ENCODE peak calls at places on chromosomes 11 and 22, in seven cellular contexts. One of them, this sample, is unnamed.

GRCh38 chr22:41360126-41360525 is 21.6 kb upstream of the TEF start:
- DNase-seq in sigmoid colon: no peak
- DNase-seq in AG04450: no peak
- DNase-seq in upper lobe of right lung: no peak
- DNase-seq in fibroblast of pulmonary artery: no peak
- DNase-seq in fibroblast of lung: no peak
- DNase-seq in thyroid gland: peak
- DNase-seq in this sample: no peak

GRCh38 chr11:122100222-122101080 is 15.6 kb downstream of the BLID start:
- DNase-seq in sigmoid colon: peak
- DNase-seq in AG04450: peak
- DNase-seq in upper lobe of right lung: peak
- DNase-seq in fibroblast of pulmonary artery: peak
- DNase-seq in fibroblast of lung: peak
- DNase-seq in thyroid gland: peak
- DNase-seq in this sample: peak

GRCh38 chr11:75140269-75141138 is 10.4 kb upstream of the SLCO2B1 start:
- DNase-seq in sigmoid colon: no peak
- DNase-seq in AG04450: no peak
- DNase-seq in upper lobe of right lung: peak
- DNase-seq in fibroblast of pulmonary artery: peak
- DNase-seq in fibroblast of lung: peak
- DNase-seq in thyroid gland: peak
- DNase-seq in this sample: peak

GRCh38 chr22:39908737-39909136 is 7.9 kb downstream of the GRAP2 start:
- DNase-seq in sigmoid colon: no peak
- DNase-seq in AG04450: no peak
- DNase-seq in upper lobe of right lung: no peak
- DNase-seq in fibroblast of pulmonary artery: no peak
- DNase-seq in fibroblast of lung: no peak
- DNase-seq in thyroid gland: peak
- DNase-seq in this sample: peak

GRCh38 chr11:108538502-108538901 is 40.3 kb upstream of the POGLUT3 start:
- DNase-seq in sigmoid colon: no peak
- DNase-seq in AG04450: no peak
- DNase-seq in upper lobe of right lung: no peak
- DNase-seq in fibroblast of pulmonary artery: no peak
- DNase-seq in fibroblast of lung: no peak
- DNase-seq in thyroid gland: no peak
- DNase-seq in this sample: no peak

GRCh38 chr11:106708348-106708747 is 309.9 kb downstream of the GUCY1A2 start:
- DNase-seq in sigmoid colon: no peak
- DNase-seq in AG04450: no peak
- DNase-seq in upper lobe of right lung: no peak
- DNase-seq in fibroblast of pulmonary artery: no peak
- DNase-seq in fibroblast of lung: no peak
- DNase-seq in thyroid gland: no peak
- DNase-seq in this sample: no peak

GRCh38 chr11:119016216-119017009 is 1.7 kb downstream of the RPS25 start:
- DNase-seq in sigmoid colon: no peak
- DNase-seq in AG04450: no peak
- DNase-seq in upper lobe of right lung: no peak
- DNase-seq in fibroblast of pulmonary artery: no peak
- DNase-seq in fibroblast of lung: no peak
- DNase-seq in thyroid gland: no peak
- DNase-seq in this sample: no peak

GRCh38 chr11:116576523-116576922 is 196.3 kb downstream of the BUD13 start:
- DNase-seq in sigmoid colon: no peak
- DNase-seq in AG04450: no peak
- DNase-seq in upper lobe of right lung: no peak
- DNase-seq in fibroblast of pulmonary artery: no peak
- DNase-seq in fibroblast of lung: no peak
- DNase-seq in thyroid gland: no peak
- DNase-seq in this sample: peak

GRCh38 chr11:1028616-1029015 is 7.9 kb downstream of the MUC6 start:
- DNase-seq in sigmoid colon: no peak
- DNase-seq in AG04450: no peak
- DNase-seq in upper lobe of right lung: no peak
- DNase-seq in fibroblast of pulmonary artery: no peak
- DNase-seq in fibroblast of lung: no peak
- DNase-seq in thyroid gland: no peak
- DNase-seq in this sample: no peak

GRCh38 chr11:102318469-102318868 is 1.2 kb downstream of the BIRC3 start:
- DNase-seq in sigmoid colon: no peak
- DNase-seq in AG04450: no peak
- DNase-seq in upper lobe of right lung: no peak
- DNase-seq in fibroblast of pulmonary artery: no peak
- DNase-seq in fibroblast of lung: no peak
- DNase-seq in thyroid gland: no peak
- DNase-seq in this sample: peak

GRCh38 chr22:20236052-20236717 is 31.9 kb downstream of the RTN4R start:
- DNase-seq in sigmoid colon: no peak
- DNase-seq in AG04450: no peak
- DNase-seq in upper lobe of right lung: no peak
- DNase-seq in fibroblast of pulmonary artery: no peak
- DNase-seq in fibroblast of lung: no peak
- DNase-seq in thyroid gland: no peak
- DNase-seq in this sample: no peak

GRCh38 chr11:15724611-15725010 is 609.9 kb downstream of the INSC start:
- DNase-seq in sigmoid colon: no peak
- DNase-seq in AG04450: no peak
- DNase-seq in upper lobe of right lung: no peak
- DNase-seq in fibroblast of pulmonary artery: no peak
- DNase-seq in fibroblast of lung: no peak
- DNase-seq in thyroid gland: no peak
- DNase-seq in this sample: no peak

GRCh38 chr11:47271328-47271727 is 1.4 kb downstream of the MADD start:
- DNase-seq in sigmoid colon: no peak
- DNase-seq in AG04450: no peak
- DNase-seq in upper lobe of right lung: no peak
- DNase-seq in fibroblast of pulmonary artery: no peak
- DNase-seq in fibroblast of lung: no peak
- DNase-seq in thyroid gland: no peak
- DNase-seq in this sample: no peak

GRCh38 chr11:25860677-25861445 is 471.1 kb upstream of the ANO3 start:
- DNase-seq in sigmoid colon: no peak
- DNase-seq in AG04450: peak
- DNase-seq in upper lobe of right lung: no peak
- DNase-seq in fibroblast of pulmonary artery: peak
- DNase-seq in fibroblast of lung: peak
- DNase-seq in thyroid gland: no peak
- DNase-seq in this sample: peak

GRCh38 chr11:113189909-113190667 is 124.3 kb upstream of the TTC12 start:
- DNase-seq in sigmoid colon: no peak
- DNase-seq in AG04450: no peak
- DNase-seq in upper lobe of right lung: no peak
- DNase-seq in fibroblast of pulmonary artery: peak
- DNase-seq in fibroblast of lung: peak
- DNase-seq in thyroid gland: no peak
- DNase-seq in this sample: peak

GRCh38 chr22:33391298-33391697 is 333.1 kb upstream of the SYN3 start:
- DNase-seq in sigmoid colon: no peak
- DNase-seq in AG04450: no peak
- DNase-seq in upper lobe of right lung: no peak
- DNase-seq in fibroblast of pulmonary artery: no peak
- DNase-seq in fibroblast of lung: no peak
- DNase-seq in thyroid gland: no peak
- DNase-seq in this sample: no peak

GRCh38 chr22:37054078-37054440 is 2.5 kb downstream of the KCTD17 start:
- DNase-seq in sigmoid colon: no peak
- DNase-seq in AG04450: no peak
- DNase-seq in upper lobe of right lung: no peak
- DNase-seq in fibroblast of pulmonary artery: no peak
- DNase-seq in fibroblast of lung: no peak
- DNase-seq in thyroid gland: no peak
- DNase-seq in this sample: no peak

GRCh38 chr22:23651676-23652075 is 19.6 kb upstream of the DRICH1 start:
- DNase-seq in sigmoid colon: peak
- DNase-seq in AG04450: no peak
- DNase-seq in upper lobe of right lung: no peak
- DNase-seq in fibroblast of pulmonary artery: no peak
- DNase-seq in fibroblast of lung: no peak
- DNase-seq in thyroid gland: no peak
- DNase-seq in this sample: no peak

GRCh38 chr11:80173487-80174136 is 732.8 kb upstream of the TENM4 start:
- DNase-seq in sigmoid colon: no peak
- DNase-seq in AG04450: no peak
- DNase-seq in upper lobe of right lung: no peak
- DNase-seq in fibroblast of pulmonary artery: no peak
- DNase-seq in fibroblast of lung: no peak
- DNase-seq in thyroid gland: peak
- DNase-seq in this sample: no peak

GRCh38 chr11:114353448-114353847 is 46.9 kb downstream of the C11orf71 start:
- DNase-seq in sigmoid colon: no peak
- DNase-seq in AG04450: no peak
- DNase-seq in upper lobe of right lung: no peak
- DNase-seq in fibroblast of pulmonary artery: no peak
- DNase-seq in fibroblast of lung: no peak
- DNase-seq in thyroid gland: no peak
- DNase-seq in this sample: no peak

GRCh38 chr11:61917043-61917356 is 366 bp downstream of the RAB3IL1 start:
- DNase-seq in sigmoid colon: peak
- DNase-seq in AG04450: no peak
- DNase-seq in upper lobe of right lung: no peak
- DNase-seq in fibroblast of pulmonary artery: no peak
- DNase-seq in fibroblast of lung: no peak
- DNase-seq in thyroid gland: no peak
- DNase-seq in this sample: no peak

DNA sequence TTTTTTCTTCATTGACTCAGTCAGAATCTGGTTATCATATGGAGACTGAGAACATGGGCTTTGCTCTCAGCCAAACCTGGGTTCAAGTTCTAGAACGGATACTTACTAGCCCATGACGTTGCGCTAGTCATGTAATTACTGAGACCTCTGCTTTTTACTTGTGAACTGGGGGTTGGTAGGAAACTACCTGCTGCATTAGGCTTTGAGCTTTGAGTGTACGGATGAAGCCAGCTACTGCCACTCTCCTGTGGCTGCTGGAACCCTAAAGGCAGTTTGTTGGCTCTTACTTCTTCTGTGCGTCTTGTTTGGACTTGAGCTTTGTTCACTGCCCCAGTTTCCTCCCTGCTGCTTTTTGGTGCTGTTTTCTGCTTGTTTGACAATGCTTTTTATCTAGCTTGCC is 18.1 kb downstream of the PPP6R2 start:
- DNase-seq in sigmoid colon: no peak
- DNase-seq in AG04450: no peak
- DNase-seq in upper lobe of right lung: no peak
- DNase-seq in fibroblast of pulmonary artery: no peak
- DNase-seq in fibroblast of lung: no peak
- DNase-seq in thyroid gland: no peak
- DNase-seq in this sample: no peak
- H3K4me3 ChIP-seq in sigmoid colon: no peak
- H3K4me3 ChIP-seq in AG04450: no peak
- H3K4me3 ChIP-seq in upper lobe of right lung: no peak
- H3K4me3 ChIP-seq in fibroblast of pulmonary artery: no peak
- H3K4me3 ChIP-seq in fibroblast of lung: no peak
- H3K4me3 ChIP-seq in thyroid gland: no peak
- H3K4me3 ChIP-seq in this sample: no peak

GRCh38 chr22:46076651-46077339 is 73.5 kb upstream of the PPARA start:
- DNase-seq in sigmoid colon: peak
- DNase-seq in AG04450: no peak
- DNase-seq in upper lobe of right lung: peak
- DNase-seq in fibroblast of pulmonary artery: peak
- DNase-seq in fibroblast of lung: peak
- DNase-seq in thyroid gland: no peak
- DNase-seq in this sample: peak
- H3K4me3 ChIP-seq in sigmoid colon: peak
- H3K4me3 ChIP-seq in AG04450: peak
- H3K4me3 ChIP-seq in upper lobe of right lung: peak
- H3K4me3 ChIP-seq in fibroblast of pulmonary artery: peak
- H3K4me3 ChIP-seq in fibroblast of lung: peak
- H3K4me3 ChIP-seq in thyroid gland: peak
- H3K4me3 ChIP-seq in this sample: peak

GRCh38 chr11:68125164-68125563 is 4.0 kb upstream of the CHKA start:
- DNase-seq in sigmoid colon: no peak
- DNase-seq in AG04450: no peak
- DNase-seq in upper lobe of right lung: no peak
- DNase-seq in fibroblast of pulmonary artery: no peak
- DNase-seq in fibroblast of lung: no peak
- DNase-seq in thyroid gland: no peak
- DNase-seq in this sample: no peak

GRCh38 chr11:68122936-68123539 is 1.9 kb upstream of the CHKA start:
- DNase-seq in sigmoid colon: no peak
- DNase-seq in AG04450: no peak
- DNase-seq in upper lobe of right lung: peak
- DNase-seq in fibroblast of pulmonary artery: no peak
- DNase-seq in fibroblast of lung: no peak
- DNase-seq in thyroid gland: peak
- DNase-seq in this sample: no peak

GRCh38 chr11:68127791-68128681 is 6.8 kb upstream of the CHKA start:
- DNase-seq in sigmoid colon: peak
- DNase-seq in AG04450: peak
- DNase-seq in upper lobe of right lung: peak
- DNase-seq in fibroblast of pulmonary artery: peak
- DNase-seq in fibroblast of lung: peak
- DNase-seq in thyroid gland: peak
- DNase-seq in this sample: peak

GRCh38 chr11:68130121-68130520 is 8.9 kb upstream of the CHKA start:
- DNase-seq in sigmoid colon: no peak
- DNase-seq in AG04450: no peak
- DNase-seq in upper lobe of right lung: no peak
- DNase-seq in fibroblast of pulmonary artery: no peak
- DNase-seq in fibroblast of lung: no peak
- DNase-seq in thyroid gland: no peak
- DNase-seq in this sample: no peak

GRCh38 chr11:68128682-68129327 is 7.6 kb upstream of the CHKA start:
- DNase-seq in sigmoid colon: peak
- DNase-seq in AG04450: peak
- DNase-seq in upper lobe of right lung: peak
- DNase-seq in fibroblast of pulmonary artery: peak
- DNase-seq in fibroblast of lung: peak
- DNase-seq in thyroid gland: peak
- DNase-seq in this sample: peak
- H3K4me3 ChIP-seq in sigmoid colon: peak
- H3K4me3 ChIP-seq in AG04450: peak
- H3K4me3 ChIP-seq in upper lobe of right lung: peak
- H3K4me3 ChIP-seq in fibroblast of pulmonary artery: peak
- H3K4me3 ChIP-seq in fibroblast of lung: peak
- H3K4me3 ChIP-seq in thyroid gland: peak
- H3K4me3 ChIP-seq in this sample: peak

DNA sequence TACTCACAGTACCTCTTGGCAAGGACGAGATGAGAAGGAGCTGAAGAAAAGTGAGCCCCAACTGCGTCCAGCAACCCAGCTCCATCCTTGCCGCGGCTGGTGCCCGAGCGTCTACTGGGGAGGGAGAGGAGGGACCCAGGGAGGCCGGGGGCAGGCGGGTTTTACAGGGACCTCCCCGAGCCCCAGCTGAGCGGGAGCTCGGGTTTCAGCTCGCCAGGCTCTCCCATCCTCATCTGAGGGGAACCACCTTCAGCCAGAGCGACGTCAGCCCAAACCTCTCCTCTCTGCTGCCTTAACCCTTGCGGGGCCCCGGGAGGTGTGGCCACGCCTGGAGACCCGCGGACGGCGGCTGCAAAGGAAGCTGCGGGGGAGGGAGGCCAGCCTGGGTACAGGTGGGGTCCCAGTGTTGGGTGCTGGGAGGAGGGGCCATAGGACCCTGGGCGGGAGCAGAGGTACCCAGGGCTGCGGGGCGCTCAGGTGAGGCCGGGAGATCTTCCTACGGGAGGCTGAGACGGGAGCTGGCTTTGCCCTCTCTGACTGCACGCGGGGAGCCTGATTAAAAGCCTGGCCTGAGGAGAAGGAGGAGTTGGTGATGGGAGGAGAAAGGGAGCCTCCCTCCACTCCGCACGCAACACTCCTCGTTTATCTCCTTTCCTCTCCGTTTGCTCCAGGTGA is at the start of gene PAMR1:
- DNase-seq in sigmoid colon: peak
- DNase-seq in AG04450: peak
- DNase-seq in upper lobe of right lung: peak
- DNase-seq in fibroblast of pulmonary artery: peak
- DNase-seq in fibroblast of lung: peak
- DNase-seq in thyroid gland: peak
- DNase-seq in this sample: peak
- H3K4me3 ChIP-seq in sigmoid colon: peak
- H3K4me3 ChIP-seq in AG04450: peak
- H3K4me3 ChIP-seq in upper lobe of right lung: peak
- H3K4me3 ChIP-seq in fibroblast of pulmonary artery: peak
- H3K4me3 ChIP-seq in fibroblast of lung: peak
- H3K4me3 ChIP-seq in thyroid gland: peak
- H3K4me3 ChIP-seq in this sample: peak